ENCODE peak calls at places on chromosome 10, in five cellular contexts. Y is body of pancreas, T is prostate gland, K is uterus, O is right lobe of liver. A is an unnamed sample.

GRCh38 chr10:119416855-119417254 is 125.7 kb downstream of the RGS10 start:
- DNase-seq in Y (peak), T (peak), K (peak), O (peak), A (peak)

GRCh38 chr10:109218207-109218606 is 705.1 kb downstream of the XPNPEP1 start:
- DNase-seq in Y (no peak), T (no peak), K (no peak), O (no peak), A (no peak)

GRCh38 chr10:74039561-74040145 is 41.7 kb downstream of the VCL start:
- DNase-seq in Y (no peak), T (no peak), K (peak), O (no peak), A (peak)

GRCh38 chr10:19809481-19809880 is 6.8 kb upstream of the PLXDC2 start:
- DNase-seq in Y (no peak), T (no peak), K (no peak), O (no peak), A (no peak)

GRCh38 chr10:132449826-132450211 is 52.8 kb downstream of the PWWP2B start:
- DNase-seq in Y (no peak), T (no peak), K (no peak), O (peak), A (no peak)

GRCh38 chr10:93006435-93007039 is 54.1 kb upstream of the CYP26C1 start:
- DNase-seq in Y (no peak), T (peak), K (no peak), O (no peak), A (peak)

GRCh38 chr10:497898-498451 is 191.5 kb downstream of the DIP2C start:
- DNase-seq in Y (no peak), T (no peak), K (no peak), O (no peak), A (no peak)

GRCh38 chr10:117492504-117492903 is 50.0 kb upstream of the EMX2 start:
- DNase-seq in Y (no peak), T (no peak), K (no peak), O (no peak), A (no peak)

GRCh38 chr10:102452672-102453340 is 1.5 kb upstream of the C10orf95 start:
- DNase-seq in Y (no peak), T (no peak), K (no peak), O (peak), A (peak)

GRCh38 chr10:132681858-132682755 is 103.8 kb downstream of the NKX6-2 start:
- DNase-seq in Y (no peak), T (no peak), K (peak), O (peak), A (no peak)

GRCh38 chr10:63166742-63167258 is 33.7 kb downstream of the NRBF2 start:
- DNase-seq in Y (no peak), T (peak), K (peak), O (no peak), A (peak)

GRCh38 chr10:24483701-24484100 is 240.0 kb downstream of the ARHGAP21 start:
- DNase-seq in Y (peak), T (peak), K (no peak), O (peak), A (peak)

GRCh38 chr10:33719005-33719703 is 384.7 kb upstream of the NRP1 start:
- DNase-seq in Y (no peak), T (no peak), K (no peak), O (no peak), A (no peak)

GRCh38 chr10:6148908-6149307 is 53.8 kb upstream of the PFKFB3 start:
- DNase-seq in Y (no peak), T (no peak), K (no peak), O (no peak), A (no peak)

GRCh38 chr10:7302393-7303054 is 108.3 kb downstream of the SFMBT2 start:
- DNase-seq in Y (no peak), T (peak), K (peak), O (no peak), A (no peak)

GRCh38 chr10:83544049-83544448 is 595.3 kb upstream of the GHITM start:
- DNase-seq in Y (no peak), T (no peak), K (no peak), O (no peak), A (no peak)

GRCh38 chr10:125006921-125007391 is 65.0 kb downstream of the ZRANB1 start:
- DNase-seq in Y (peak), T (no peak), K (no peak), O (no peak), A (no peak)

GRCh38 chr10:126421745-126422144 is 33.5 kb upstream of the ADAM12 start:
- DNase-seq in Y (no peak), T (no peak), K (no peak), O (no peak), A (no peak)

GRCh38 chr10:16583382-16583781 is 61.7 kb upstream of the C1QL3 start:
- DNase-seq in Y (no peak), T (no peak), K (no peak), O (no peak), A (no peak)
- H3K4me3 ChIP-seq in Y (no peak), T (no peak), K (no peak), O (no peak), A (no peak)

DNA sequence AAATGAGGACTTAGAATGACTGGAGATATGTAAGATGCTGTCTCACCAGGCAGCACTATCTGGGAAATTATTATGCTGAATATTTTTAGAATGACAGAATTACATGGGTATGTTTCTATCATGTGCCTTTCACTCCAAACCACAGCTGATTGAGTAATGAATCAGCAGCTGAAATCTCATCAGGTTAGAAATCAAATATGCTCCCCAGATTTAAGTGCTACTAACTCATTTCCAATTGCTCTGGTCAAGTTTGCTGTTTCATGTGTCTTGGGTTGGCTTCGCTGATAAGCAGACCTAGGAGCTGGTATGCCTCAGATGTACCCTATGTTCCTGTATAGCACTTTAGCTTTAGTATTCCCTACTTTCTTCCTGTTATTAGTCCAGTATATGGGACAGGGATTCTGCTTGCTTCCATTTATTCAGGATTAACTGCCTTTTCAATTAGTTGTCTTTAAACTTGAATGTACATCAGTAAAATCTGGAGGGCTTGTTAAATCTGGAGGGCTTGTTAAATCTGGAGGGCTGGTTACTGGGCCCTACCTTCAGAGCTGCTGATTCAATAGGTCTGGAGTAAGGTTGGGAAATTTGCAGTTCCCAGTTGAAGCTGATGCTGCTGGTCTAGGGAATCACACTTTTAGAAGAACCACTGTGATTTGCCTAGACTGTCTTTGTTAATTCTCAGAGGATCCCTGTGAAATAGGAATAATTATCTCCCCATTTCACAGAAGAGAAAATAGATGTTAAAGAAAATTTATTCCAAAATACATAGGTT is 172.9 kb downstream of the DKK1 start:
- DNase-seq in Y (no peak), T (no peak), K (no peak), O (no peak), A (no peak)
- TF ChIP-seq POLR2A in Y (no peak), T (no peak), K (no peak), O (no peak), A (no peak)

DNA sequence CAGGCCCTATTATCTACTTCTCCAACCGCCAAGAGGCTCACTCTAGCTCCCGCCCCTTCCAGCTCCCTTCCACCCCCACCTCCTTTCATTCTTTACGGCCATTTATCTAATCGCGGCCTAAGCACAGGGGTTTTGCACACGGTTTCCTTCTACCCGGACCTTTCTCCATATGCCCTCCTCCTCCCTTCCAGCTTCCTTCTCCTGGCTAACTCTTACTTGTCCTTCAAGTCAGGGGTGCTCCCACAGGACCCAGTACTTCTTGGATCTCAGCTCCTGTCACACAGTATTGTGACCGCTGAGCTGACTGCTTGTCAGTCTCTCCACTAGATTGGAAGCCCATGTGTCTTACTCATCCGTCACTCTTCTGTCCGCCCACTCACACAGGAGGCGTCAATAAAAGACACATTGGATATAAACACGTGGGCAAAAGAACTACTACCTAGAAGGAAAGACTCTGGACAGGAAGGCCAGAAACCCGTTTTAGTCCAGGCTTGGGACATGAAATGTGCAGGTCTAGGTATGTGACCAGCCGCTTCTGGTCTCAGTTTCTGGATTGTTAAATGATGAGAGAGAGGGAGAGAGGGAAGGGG is 20.3 kb upstream of the HPS1 start:
- DNase-seq in Y (no peak), T (no peak), K (no peak), O (no peak), A (no peak)
- H3K4me3 ChIP-seq in Y (no peak), T (no peak), K (peak), O (no peak), A (no peak)

DNA sequence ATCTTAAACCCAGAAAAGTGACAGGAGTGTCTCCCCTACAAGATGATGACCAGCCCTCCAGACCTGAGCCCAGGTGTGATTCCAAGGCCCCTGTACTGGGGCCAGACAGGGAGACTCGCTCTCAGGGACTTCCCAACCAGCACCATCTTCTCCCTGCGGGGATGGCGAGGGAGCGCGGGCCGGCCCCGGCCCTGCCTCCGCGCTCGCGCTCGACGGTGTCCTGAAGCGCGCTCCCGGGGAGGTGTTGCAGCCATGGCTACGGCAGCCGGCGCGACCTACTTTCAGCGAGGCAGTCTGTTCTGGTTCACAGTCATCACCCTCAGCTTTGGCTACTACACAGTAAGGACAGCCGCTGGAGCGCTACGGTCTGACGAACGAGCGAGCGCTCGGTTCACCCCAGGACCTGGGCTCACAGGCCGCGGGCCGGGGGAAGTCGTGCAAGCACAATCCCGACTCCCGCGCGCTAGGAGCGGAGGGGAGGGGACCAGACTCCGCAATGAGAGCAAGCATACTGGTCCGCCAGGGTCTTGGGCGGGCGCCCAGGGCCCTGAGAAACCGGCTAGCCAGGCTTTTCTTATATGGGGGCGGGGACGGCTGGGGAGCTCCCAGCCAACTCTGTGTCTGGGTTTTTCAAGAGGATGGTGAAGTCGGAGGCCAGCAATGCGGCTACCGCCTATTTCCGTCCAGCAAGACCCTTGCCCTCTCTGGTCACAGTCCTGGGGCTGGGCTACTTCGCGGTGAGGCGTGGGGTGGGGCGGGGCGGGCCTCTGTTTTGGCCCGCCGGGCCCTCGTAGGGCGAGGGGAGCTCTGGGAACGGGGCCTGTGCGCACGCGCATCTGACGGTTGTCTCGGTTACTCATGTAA is at the start of gene TMEM254:
- DNase-seq in Y (peak), T (peak), K (peak), O (peak), A (peak)
- TF ChIP-seq POLR2A in Y (peak), T (no peak), K (no peak), O (peak), A (peak)

GRCh38 chr10:72220637-72221036 is 4.6 kb upstream of the ASCC1 start:
- DNase-seq in Y (no peak), T (no peak), K (no peak), O (no peak), A (no peak)

GRCh38 chr10:72221278-72221677 is 5.2 kb upstream of the ASCC1 start:
- DNase-seq in Y (no peak), T (no peak), K (no peak), O (no peak), A (no peak)

GRCh38 chr10:72219229-72219814 is 3.2 kb upstream of the ASCC1 start:
- DNase-seq in Y (no peak), T (no peak), K (no peak), O (no peak), A (no peak)

GRCh38 chr10:72218329-72218728 is 2.3 kb upstream of the ASCC1 start:
- DNase-seq in Y (no peak), T (no peak), K (no peak), O (no peak), A (peak)

GRCh38 chr10:72218756-72219155 is 2.7 kb upstream of the ASCC1 start:
- DNase-seq in Y (no peak), T (no peak), K (no peak), O (no peak), A (no peak)
- H3K4me3 ChIP-seq in Y (no peak), T (no peak), K (no peak), O (no peak), A (no peak)

GRCh38 chr10:31318382-31318853 is 598 bp upstream of the ZEB1 start:
- DNase-seq in Y (no peak), T (peak), K (peak), O (peak), A (peak)
- TF ChIP-seq POLR2A in Y (no peak), T (peak), K (peak), O (peak), A (no peak)

GRCh38 chr10:31961264-31961663 is 32.6 kb upstream of the ARHGAP12 start:
- DNase-seq in Y (peak), T (peak), K (no peak), O (no peak), A (no peak)
- H3K4me3 ChIP-seq in Y (no peak), T (no peak), K (no peak), O (no peak), A (peak)

DNA sequence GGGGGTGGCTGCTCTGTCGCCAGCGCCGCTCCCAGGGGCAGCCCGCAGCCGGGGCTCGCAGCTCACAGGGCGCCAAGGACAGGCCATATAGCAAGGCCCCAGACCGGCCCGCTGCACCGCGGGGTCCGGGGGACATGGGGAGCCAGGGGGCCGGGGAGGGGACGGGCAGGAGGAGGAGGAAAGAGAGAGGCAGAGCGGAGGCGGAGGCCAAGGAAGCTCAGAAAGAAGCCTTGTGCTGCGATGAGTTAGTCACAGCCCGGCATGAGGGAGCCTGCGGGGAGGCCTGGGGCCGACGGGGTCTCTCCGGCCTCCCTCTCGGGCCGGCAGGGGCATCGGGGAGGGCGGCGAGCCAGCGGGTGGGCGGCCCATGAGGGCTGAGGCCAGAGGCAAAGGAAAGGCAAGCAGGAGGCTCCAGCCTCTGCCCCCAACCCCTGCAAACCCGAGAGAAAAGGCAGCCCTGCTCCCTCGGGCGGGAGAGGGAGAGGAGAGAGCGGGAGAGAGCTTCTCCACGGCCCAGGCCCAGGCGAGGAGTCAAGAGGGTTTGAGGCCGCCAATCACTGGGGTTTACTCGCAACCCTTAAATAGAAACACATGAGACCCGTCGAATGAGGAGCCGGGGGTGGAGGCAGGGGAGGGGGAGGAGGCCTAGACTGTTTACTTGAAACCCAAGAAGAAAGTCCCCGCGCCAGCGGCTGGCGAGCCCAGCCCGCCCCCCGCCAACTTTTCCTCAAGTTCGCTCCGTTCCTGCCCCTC is 167.9 kb downstream of the NEURL1 start:
- DNase-seq in Y (peak), T (peak), K (peak), O (peak), A (peak)
- TF ChIP-seq POLR2A in Y (no peak), T (peak), K (peak), O (peak), A (no peak)

A was measured in NB4.